ENCODE peak calls at places on chromosomes 1 and 21, in four cellular contexts. C is neural crest cell, G is fibroblast of lung, Q is fibroblast of pulmonary artery. R is an unnamed sample.

GRCh38 chr1:63868220-63868897 is 94.5 kb downstream of the ROR1 start:
- DNase-seq in G (no peak), Q (no peak), C (no peak), R (no peak)

GRCh38 chr1:193709607-193710006 is 523.2 kb upstream of the B3GALT2 start:
- DNase-seq in C (no peak), G (no peak), Q (no peak), R (no peak)

GRCh38 chr1:235532350-235532749 is 28.1 kb upstream of the B3GALNT2 start:
- DNase-seq in G (peak; percentile 36), C (no peak), Q (peak; percentile 45), R (no peak)

GRCh38 chr1:62782197-62782886 is 1.6 kb upstream of the ATG4C start:
- DNase-seq in C (no peak), Q (peak; percentile 85), G (peak; percentile 74), R (no peak)

GRCh38 chr1:27603962-27604578 is at the start of gene AHDC1:
- DNase-seq in Q (peak; percentile 90), C (peak; percentile 85), G (peak; percentile 89), R (peak; percentile 96)

GRCh38 chr21:21612446-21612845 is 614.2 kb downstream of the NCAM2 start:
- DNase-seq in G (peak; percentile 97), C (no peak), Q (peak; percentile 94), R (no peak)

GRCh38 chr1:224264321-224264720 is 65.7 kb downstream of the NVL start:
- DNase-seq in C (no peak), G (no peak), Q (no peak), R (no peak)

GRCh38 chr1:47317841-47318240 is 3.9 kb upstream of the STIL start:
- DNase-seq in G (peak; percentile 5), Q (peak; percentile 27), C (no peak), R (no peak)

GRCh38 chr1:158998781-158999161 is 10.9 kb upstream of the IFI16 start:
- DNase-seq in C (peak; percentile 36), Q (peak; percentile 76), G (peak; percentile 79), R (no peak)

GRCh38 chr1:37317870-37318431 is 156.4 kb upstream of the ZC3H12A start:
- DNase-seq in C (no peak), G (no peak), Q (no peak), R (no peak)

GRCh38 chr21:46250146-46250725 is 21.7 kb upstream of the LSS start:
- DNase-seq in C (no peak), Q (peak; percentile 29), G (peak; percentile 38), R (peak; percentile 16)

GRCh38 chr1:240484804-240485441 is 127.0 kb downstream of the GREM2 start:
- DNase-seq in G (no peak), Q (no peak), C (no peak), R (no peak)

GRCh38 chr1:68340951-68341350 is 108.6 kb upstream of the WLS start:
- DNase-seq in C (no peak), G (no peak), Q (no peak), R (no peak)

GRCh38 chr1:159091547-159092397 is 15.2 kb upstream of the AIM2 start:
- DNase-seq in G (peak; percentile 85), Q (peak; percentile 87), C (no peak), R (no peak)

GRCh38 chr1:225418598-225418997 is 9.2 kb downstream of the LBR start:
- DNase-seq in Q (no peak), G (no peak), C (no peak), R (no peak)

GRCh38 chr1:15004396-15004795 is 149.2 kb upstream of the TMEM51 start:
- DNase-seq in Q (no peak), G (no peak), C (no peak), R (no peak)

GRCh38 chr1:206059354-206059915 is 6.5 kb downstream of the RHEX start:
- DNase-seq in C (no peak), Q (no peak), G (no peak), R (no peak)

GRCh38 chr1:27341525-27342252 is at the start of gene SYTL1:
- DNase-seq in Q (peak; percentile 68), G (peak; percentile 56), C (no peak), R (no peak)

GRCh38 chr1:238892612-238893011 is 493.8 kb upstream of the CHRM3 start:
- DNase-seq in G (no peak), C (no peak), Q (no peak), R (no peak)

GRCh38 chr1:116491985-116492811 is 78.6 kb downstream of the CD58 start:
- DNase-seq in Q (no peak), G (no peak), C (no peak), R (no peak)

GRCh38 chr1:235105051-235106043 is 23.3 kb downstream of the TOMM20 start:
- DNase-seq in G (peak; percentile 51), C (no peak), Q (no peak), R (no peak)

GRCh38 chr1:2279210-2279639 is 51.1 kb downstream of the SKI start:
- DNase-seq in C (peak; percentile 65), G (peak; percentile 93), Q (peak; percentile 97), R (no peak)

GRCh38 chr1:211606914-211607751 is 28.2 kb upstream of the SLC30A1 start:
- DNase-seq in C (no peak), Q (peak; percentile 54), G (peak; percentile 46), R (no peak)

GRCh38 chr1:178093958-178094751 is at the start of gene RASAL2:
- DNase-seq in Q (peak; percentile 60), G (peak; percentile 51), C (peak; percentile 65), R (peak; percentile 81)

GRCh38 chr1:109495738-109496137 is 1.8 kb downstream of the CYB561D1 start:
- DNase-seq in Q (no peak), G (no peak), C (no peak), R (no peak)

GRCh38 chr1:67134692-67135091 is at the start of gene C1orf141:
- DNase-seq in C (peak; percentile 8), G (peak; percentile 39), Q (peak; percentile 47), R (no peak)

GRCh38 chr1:217718873-217719272 is 87.7 kb downstream of the SPATA17 start:
- DNase-seq in C (no peak), Q (peak; percentile 1), G (no peak), R (no peak)

GRCh38 chr21:35249636-35250035 is 200.5 kb upstream of the RUNX1 start:
- DNase-seq in C (no peak), Q (no peak), G (no peak), R (no peak)

GRCh38 chr1:181349512-181349911 is 133.8 kb upstream of the CACNA1E start:
- DNase-seq in G (no peak), Q (no peak), C (no peak), R (no peak)

GRCh38 chr1:222240536-222241181 is 307.2 kb downstream of the HHIPL2 start:
- DNase-seq in Q (peak; percentile 29), C (no peak), G (peak; percentile 75), R (no peak)

GRCh38 chr1:23634840-23635642 is 56.6 kb upstream of the RPL11 start:
- DNase-seq in C (peak; percentile 57), G (peak; percentile 81), Q (peak; percentile 84), R (no peak)

GRCh38 chr1:44557756-44558155 is 116.5 kb downstream of the TMEM53 start:
- DNase-seq in Q (peak; percentile 7), G (no peak), C (no peak), R (no peak)

GRCh38 chr1:44553127-44553758 is 121.0 kb downstream of the TMEM53 start:
- DNase-seq in G (no peak), Q (no peak), C (no peak), R (no peak)

GRCh38 chr1:44549491-44549890 is 124.8 kb downstream of the TMEM53 start:
- DNase-seq in C (no peak), Q (no peak), G (no peak), R (no peak)

GRCh38 chr1:44554706-44555105 is 119.6 kb downstream of the TMEM53 start:
- DNase-seq in G (no peak), C (no peak), Q (peak; percentile 16), R (no peak)

DNA sequence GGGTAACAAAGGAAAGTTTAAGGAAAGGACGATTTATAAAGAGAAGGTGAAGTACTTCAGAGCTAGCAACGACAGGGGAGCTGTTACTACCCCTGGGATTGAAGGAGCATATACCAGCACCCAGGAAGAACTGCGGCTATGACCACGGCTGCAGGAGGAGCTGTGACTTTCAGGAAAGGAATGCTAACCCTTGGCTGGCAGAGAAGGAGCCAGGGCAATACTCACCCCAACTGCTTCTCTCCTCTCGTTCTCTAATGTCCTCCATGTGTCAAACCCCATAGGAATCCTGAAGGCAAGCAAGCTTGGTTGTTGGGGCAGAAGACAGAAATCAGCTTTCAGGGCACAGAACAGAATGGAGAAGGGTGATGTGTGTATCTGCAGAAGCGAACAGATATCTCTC is 120.5 kb downstream of the TMEM53 start:
- DNase-seq in C (no peak), Q (peak; percentile 55), G (no peak), R (no peak)
- TF ChIP-seq CTCF in C (no peak), Q (no peak), G (no peak), R (no peak)

DNA sequence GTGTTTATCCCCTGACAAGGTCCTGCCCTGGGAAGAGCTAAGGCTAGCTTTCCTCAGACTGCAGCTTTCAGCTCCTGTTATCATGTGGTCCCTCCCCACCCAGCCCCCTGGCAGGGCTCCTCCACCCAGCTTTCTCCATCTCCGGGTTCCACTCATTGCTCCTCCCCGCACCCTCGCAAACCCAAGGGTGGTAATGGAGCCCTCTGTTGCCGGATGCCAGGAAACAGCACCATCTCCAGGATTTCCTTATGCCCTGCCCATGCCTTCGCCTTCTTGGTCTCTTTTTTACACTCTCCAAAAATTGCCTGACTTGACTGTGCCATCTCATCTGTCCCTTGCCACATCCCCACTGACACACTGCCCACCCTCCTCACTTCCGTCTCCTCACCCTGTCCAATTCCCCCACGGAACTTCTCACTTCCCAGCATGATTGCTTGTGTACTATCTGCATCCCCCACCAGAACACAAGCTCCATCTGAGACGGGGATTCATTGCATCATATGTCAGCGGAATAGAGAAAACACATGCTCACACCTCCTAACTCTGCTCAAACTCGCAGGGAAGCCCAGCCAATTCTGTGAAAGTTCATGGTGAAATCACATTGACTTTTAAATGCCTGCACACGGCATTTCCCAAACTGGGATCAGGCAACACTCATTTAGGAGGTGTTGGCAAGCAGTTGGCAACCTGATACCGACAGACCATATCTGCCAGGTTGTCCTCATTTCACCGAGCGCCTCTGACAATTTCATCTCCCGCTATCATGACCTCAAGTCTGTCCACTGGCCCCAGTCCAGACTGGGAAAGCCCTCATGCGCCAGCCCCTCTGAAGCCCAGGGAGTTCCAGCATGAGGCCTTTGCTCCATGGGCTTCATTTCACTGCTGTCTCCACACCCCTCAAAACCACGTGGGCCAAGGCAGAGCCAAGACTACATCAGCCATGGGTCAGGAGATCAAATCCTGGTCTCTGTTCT is 201.1 kb downstream of the MATN1 start:
- DNase-seq in C (no peak), G (peak; percentile 86), Q (peak; percentile 42), R (peak; percentile 32)
- TF ChIP-seq CTCF in C (no peak), G (no peak), Q (no peak), R (no peak)

DNA sequence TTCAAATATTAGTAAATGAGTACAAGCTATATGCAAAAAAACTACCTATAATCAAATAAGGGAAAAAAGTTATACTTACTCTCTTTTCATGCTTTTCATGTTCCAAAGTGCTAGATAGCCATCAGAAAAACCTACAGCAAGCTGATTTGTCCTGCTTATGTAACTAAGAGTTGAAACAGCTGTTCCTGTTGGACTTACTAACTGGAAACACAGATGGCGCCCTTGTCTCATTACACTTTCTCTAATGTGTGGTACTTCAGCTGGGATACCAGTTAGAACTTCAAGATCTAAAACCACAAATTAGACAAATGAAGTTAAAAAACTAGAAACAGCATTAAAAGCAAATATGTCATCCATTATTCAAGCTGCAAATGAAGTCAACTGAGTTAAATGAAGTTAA is 24.3 kb downstream of the AHCTF1 start:
- DNase-seq in C (no peak), Q (peak; percentile 79), G (peak; percentile 86), R (no peak)
- TF ChIP-seq CTCF in C (peak; percentile 64), Q (peak; percentile 59), G (peak; percentile 51), R (peak; percentile 65)

GRCh38 chr1:32487182-32487581 is 22.3 kb downstream of the ZBTB8B start:
- DNase-seq in C (no peak), G (no peak), Q (no peak), R (no peak)
- TF ChIP-seq CTCF in C (no peak), G (no peak), Q (no peak), R (no peak)